ENCODE peak calls at places on chromosomes 4 and X, in seven cellular contexts. K is progenitor cell of endocrine pancreas; Y is bronchial epithelial cell; P is GM12865; Z is AG09309; F is activated CD8-positive, alpha-beta T cell treated with anti-CD3 and anti-CD28 coated beads for 36 hours; G is GM20000. V is an unnamed sample.

GRCh38 chrX:150664290-150664689 is 28.9 kb upstream of the MTMR1 start:
- DNase-seq in K (no peak), Y (no peak), P (no peak), Z (no peak), F (no peak), G (no peak), V (no peak)

GRCh38 chr4:13540446-13541175 is 3.7 kb downstream of the NKX3-2 start:
- DNase-seq in K (no peak), Y (no peak), P (no peak), Z (no peak), F (no peak), G (peak; percentile 24), V (peak; percentile 30)

GRCh38 chrX:136598631-136599030 is 49.3 kb upstream of the CD40LG start:
- DNase-seq in K (no peak), Y (no peak), P (peak; percentile 17), Z (no peak), F (peak; percentile 19), G (no peak), V (no peak)

GRCh38 chr4:182877326-182877883 is 39.8 kb downstream of the DCTD start:
- DNase-seq in K (no peak), Y (no peak), P (no peak), Z (no peak), F (no peak), G (no peak), V (no peak)

GRCh38 chrX:41381685-41382084 is 47.7 kb downstream of the DDX3X start:
- DNase-seq in K (no peak), Y (peak; percentile 81), P (no peak), Z (peak; percentile 41), F (no peak), G (no peak), V (no peak)

GRCh38 chr4:153564630-153565525 is 98.7 kb downstream of the TMEM131L start:
- DNase-seq in K (no peak), Y (no peak), P (no peak), Z (no peak), F (no peak), G (no peak), V (no peak)

GRCh38 chr4:156771171-156771837 is 200.3 kb downstream of the PDGFC start:
- DNase-seq in K (no peak), Y (peak; percentile 100), P (peak; percentile 18), Z (peak; percentile 68), F (no peak), G (no peak), V (no peak)

GRCh38 chrX:21004835-21005234 is 369.4 kb upstream of the CNKSR2 start:
- DNase-seq in K (no peak), Y (peak; percentile 75), P (no peak), Z (no peak), F (no peak), G (no peak), V (no peak)

GRCh38 chr4:127782275-127783025 is at the start of gene HSPA4L:
- DNase-seq in K (peak; percentile 78), Y (peak; percentile 56), P (peak; percentile 87), Z (no peak), F (peak; percentile 76), G (peak; percentile 67), V (peak; percentile 65)

GRCh38 chr4:108383157-108383556 is 214.4 kb upstream of the LEF1 start:
- DNase-seq in K (no peak), Y (no peak), P (no peak), Z (no peak), F (no peak), G (no peak), V (no peak)

GRCh38 chr4:53847935-53848334 is 216.5 kb downstream of the CHIC2 start:
- DNase-seq in K (no peak), Y (no peak), P (no peak), Z (no peak), F (no peak), G (no peak), V (no peak)

GRCh38 chrX:129360175-129360574 is 163.1 kb downstream of the SMARCA1 start:
- DNase-seq in K (peak; percentile 31), Y (peak; percentile 38), P (peak; percentile 54), Z (no peak), F (peak; percentile 61), G (peak; percentile 13), V (peak; percentile 20)

GRCh38 chr4:2696423-2696822 is 59.7 kb downstream of the TNIP2 start:
- DNase-seq in K (no peak), Y (peak; percentile 6), P (peak; percentile 97), Z (no peak), F (no peak), G (peak; percentile 86), V (peak; percentile 84)

GRCh38 chr4:73872331-73873108 is 3.3 kb downstream of the CXCL1 start:
- DNase-seq in K (no peak), Y (peak; percentile 38), P (no peak), Z (no peak), F (no peak), G (no peak), V (no peak)

GRCh38 chrX:8366491-8366890 is 98.1 kb upstream of the VCX3B start:
- DNase-seq in K (no peak), Y (no peak), P (no peak), Z (no peak), F (no peak), G (no peak), V (no peak)

GRCh38 chr4:38452009-38452408 is 212.0 kb upstream of the KLF3 start:
- DNase-seq in K (no peak), Y (no peak), P (peak; percentile 12), Z (no peak), F (peak; percentile 19), G (no peak), V (no peak)

GRCh38 chr4:184408021-184408710 is 66.2 kb downstream of the IRF2 start:
- DNase-seq in K (no peak), Y (peak; percentile 87), P (no peak), Z (peak; percentile 32), F (no peak), G (no peak), V (no peak)

GRCh38 chr4:184404047-184404446 is 70.3 kb downstream of the IRF2 start:
- DNase-seq in K (no peak), Y (no peak), P (no peak), Z (no peak), F (no peak), G (no peak), V (no peak)

GRCh38 chr4:184408711-184409081 is 65.7 kb downstream of the IRF2 start:
- DNase-seq in K (no peak), Y (no peak), P (no peak), Z (no peak), F (no peak), G (no peak), V (no peak)

GRCh38 chr4:184409502-184409901 is 64.8 kb downstream of the IRF2 start:
- DNase-seq in K (no peak), Y (no peak), P (no peak), Z (no peak), F (no peak), G (no peak), V (no peak)

DNA sequence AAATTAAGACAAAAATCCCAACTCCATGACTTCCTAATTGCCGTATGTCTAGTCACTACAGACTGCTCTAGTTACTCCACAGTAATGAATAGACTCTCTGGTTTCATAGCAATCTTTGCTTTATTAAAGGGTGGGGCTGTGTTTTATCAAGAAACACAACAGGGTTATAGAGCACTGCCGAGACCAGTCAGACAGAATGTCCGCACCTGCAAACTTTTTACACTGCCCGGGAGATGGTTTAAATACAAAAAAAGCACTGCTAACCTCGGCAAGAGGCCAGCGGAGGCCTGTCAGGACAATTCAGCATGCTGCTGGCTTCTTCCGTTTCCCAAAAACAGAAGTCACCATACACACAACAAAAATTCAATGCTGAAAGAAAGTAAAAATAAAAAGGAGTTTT is 67.4 kb downstream of the IRF2 start:
- DNase-seq in K (no peak), Y (peak; percentile 67), P (no peak), Z (no peak), F (no peak), G (no peak), V (no peak)
- TF ChIP-seq CTCF in K (no peak), Y (no peak), P (no peak), Z (no peak), F (no peak), G (no peak), V (no peak)

DNA sequence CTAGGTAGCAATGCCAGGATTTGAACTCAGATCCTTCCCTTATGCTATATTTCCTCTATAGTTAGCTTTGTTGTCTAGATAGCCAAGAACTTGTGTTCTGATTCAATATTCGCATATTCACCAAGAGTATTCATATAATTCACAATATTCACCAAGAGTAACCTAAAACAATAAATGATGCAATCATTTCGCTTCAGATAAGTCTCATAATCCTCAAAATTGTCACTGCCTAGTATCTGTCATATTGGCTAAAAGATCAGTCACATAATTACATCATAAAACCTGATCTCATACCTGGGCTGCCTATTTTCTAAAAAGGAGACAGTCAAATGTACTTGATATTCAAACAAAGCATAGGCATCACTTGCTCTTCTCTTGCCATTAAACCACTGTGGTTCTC is 199.7 kb upstream of the CPEB2 start:
- DNase-seq in K (no peak), Y (no peak), P (no peak), Z (no peak), F (no peak), G (no peak), V (no peak)
- TF ChIP-seq CTCF in K (no peak), Y (no peak), P (no peak), Z (no peak), F (no peak), G (no peak), V (no peak)

GRCh38 chrX:367866-368265 is 18.8 kb downstream of the PPP2R3B start:
- DNase-seq in K (no peak), Y (no peak), P (no peak), Z (no peak), F (no peak), G (no peak), V (no peak)

GRCh38 chrX:369563-370101 is 17.1 kb downstream of the PPP2R3B start:
- DNase-seq in K (no peak), Y (no peak), P (no peak), Z (no peak), F (no peak), G (no peak), V (no peak)

GRCh38 chrX:370244-370962 is 16.3 kb downstream of the PPP2R3B start:
- DNase-seq in K (no peak), Y (no peak), P (no peak), Z (no peak), F (no peak), G (no peak), V (no peak)

GRCh38 chrX:367349-367748 is 19.4 kb downstream of the PPP2R3B start:
- DNase-seq in K (no peak), Y (no peak), P (no peak), Z (no peak), F (no peak), G (no peak), V (no peak)

GRCh38 chrX:368811-369562 is 17.7 kb downstream of the PPP2R3B start:
- DNase-seq in K (no peak), Y (no peak), P (no peak), Z (no peak), F (no peak), G (no peak), V (no peak)
- TF ChIP-seq CTCF in K (no peak), Y (no peak), P (no peak), Z (no peak), F (no peak), G (no peak), V (no peak)

DNA sequence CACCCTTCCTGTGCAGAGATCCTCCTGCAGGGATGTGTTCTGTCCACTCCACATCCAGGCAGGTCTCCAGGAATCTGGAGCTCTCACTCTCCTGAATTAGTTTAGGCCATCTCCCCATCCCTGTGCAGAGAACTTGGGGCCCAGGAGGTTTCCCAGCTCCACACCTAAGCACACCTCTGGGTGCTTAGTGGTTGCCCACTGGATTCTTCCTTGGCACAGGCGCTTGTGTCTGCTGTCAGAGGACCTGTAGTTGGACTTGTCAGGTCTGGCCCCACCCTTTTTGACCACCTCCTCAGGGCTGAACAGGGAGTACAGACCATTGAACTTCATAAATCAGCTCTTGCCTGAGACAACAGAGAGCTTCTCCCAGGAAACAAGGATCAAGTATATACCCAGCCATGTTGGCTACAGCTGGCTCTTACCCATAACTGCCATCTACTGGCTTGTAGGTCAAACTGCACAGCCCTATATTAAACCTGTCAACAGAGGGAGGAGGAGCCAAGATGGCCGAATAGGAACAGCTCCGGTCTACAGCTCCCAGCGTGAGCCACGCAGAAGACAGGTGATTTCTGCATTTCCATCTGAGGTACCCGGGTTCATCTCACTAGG is 275.5 kb downstream of the PPARGC1A start:
- DNase-seq in K (no peak), Y (peak; percentile 53), P (peak; percentile 32), Z (no peak), F (peak; percentile 1), G (peak; percentile 12), V (peak; percentile 26)
- TF ChIP-seq CTCF in K (peak; percentile 27), Y (peak; percentile 53), P (no peak), Z (no peak), F (no peak), G (peak; percentile 2), V (peak; percentile 30)

V was measured in GM13976.